ENCODE peak calls at places on chromosomes 16 and 17, in six cellular contexts. O is GDM1; N is NCI-H460; C is activated CD4-positive, alpha-beta T cell treated with anti-CD3 and anti-CD28 coated beads for 24 hours; L is H1; X is stimulated activated CD8-positive, alpha-beta memory T cell treated with anti-CD3 and anti-CD28 coated beads, Interleukin-15, amount 100 ng/mL, for 4 hours. U is an unnamed sample.

GRCh38 chr16:57906385-57907316 is 64.3 kb downstream of the CNGB1 start:
- DNase-seq in X (no peak), C (peak), L (no peak), O (no peak), N (no peak), U (no peak)

GRCh38 chr16:86563489-86564345 is 2.9 kb upstream of the FOXC2 start:
- DNase-seq in C (peak), L (no peak), N (peak), X (peak), O (peak), U (peak)

GRCh38 chr17:57935833-57936807 is 19.1 kb downstream of the CUEDC1 start:
- DNase-seq in L (no peak), C (no peak), O (no peak), X (no peak), N (no peak), U (peak)

GRCh38 chr16:64152010-64152767 is 969.7 kb downstream of the CDH11 start:
- DNase-seq in O (no peak), X (no peak), L (no peak), C (no peak), N (no peak), U (no peak)

GRCh38 chr16:58329147-58329546 is 34.3 kb upstream of the PRSS54 start:
- DNase-seq in N (peak), X (no peak), C (no peak), L (no peak), O (no peak), U (no peak)

GRCh38 chr17:670286-670685 is 44.4 kb downstream of the VPS53 start:
- DNase-seq in O (no peak), X (no peak), L (no peak), N (no peak), C (no peak), U (no peak)

GRCh38 chr17:45951941-45952340 is 47.1 kb upstream of the STH start:
- DNase-seq in X (no peak), L (no peak), N (no peak), C (no peak), O (no peak), U (no peak)

GRCh38 chr17:75245011-75245410 is 16.4 kb downstream of the GGA3 start:
- DNase-seq in X (no peak), O (no peak), L (no peak), N (no peak), C (no peak), U (no peak)

GRCh38 chr16:87764600-87765472 is 950 bp downstream of the KLHDC4 start:
- DNase-seq in C (no peak), L (no peak), N (no peak), O (no peak), X (peak), U (no peak)

GRCh38 chr17:1039511-1040215 is 42.7 kb downstream of the TIMM22 start:
- DNase-seq in C (no peak), N (no peak), X (no peak), O (no peak), L (no peak), U (no peak)

GRCh38 chr17:16491703-16492612 is at the start of gene LRRC75A:
- DNase-seq in X (peak), N (peak), O (no peak), L (no peak), C (peak), U (peak)

GRCh38 chr17:31225831-31226230 is 71.2 kb downstream of the OMG start:
- DNase-seq in X (no peak), C (no peak), O (peak), N (no peak), L (no peak), U (no peak)

GRCh38 chr17:30433514-30433913 is 43.7 kb upstream of the GOSR1 start:
- DNase-seq in C (no peak), O (no peak), L (no peak), N (peak), X (no peak), U (no peak)

GRCh38 chr17:6930754-6931153 is 65.1 kb upstream of the ALOX12 start:
- DNase-seq in L (no peak), N (no peak), X (no peak), C (no peak), O (no peak), U (no peak)

GRCh38 chr16:921321-921905 is 49.4 kb downstream of the LMF1 start:
- DNase-seq in O (no peak), X (no peak), C (no peak), N (no peak), L (no peak), U (no peak)

GRCh38 chr16:28923652-28924398 is 1.2 kb downstream of the RABEP2 start:
- DNase-seq in N (no peak), X (no peak), L (no peak), C (no peak), O (no peak), U (peak)

GRCh38 chr17:73683788-73684582 is 39.7 kb upstream of the SDK2 start:
- DNase-seq in C (no peak), L (no peak), X (no peak), N (no peak), O (no peak), U (no peak)

GRCh38 chr17:80880650-80880989 is 111.0 kb upstream of the CHMP6 start:
- DNase-seq in L (no peak), O (no peak), N (no peak), C (no peak), X (no peak), U (no peak)

U was measured in NCI-H526.